ENCODE peak calls at places on chromosomes 11 and 22, in ten cellular contexts. Z, W, S, F, D, Y, V, H, Q and N are unnamed samples. For H3K4me1, the result is how much of the 10 kb centered on the place peaks cover.

GRCh38 chr11:101860694-101861371 is 54.0 kb upstream of the CEP126 start:
- DNase-seq in Z (peak), W (peak), Y (no peak), S (no peak), F (peak), V (no peak), Q (peak), H (peak), D (peak), N (peak)

GRCh38 chr11:46376258-46377050 is 5.0 kb upstream of the MDK start:
- DNase-seq in F (no peak), W (no peak), Q (no peak), V (no peak), Y (no peak), S (no peak), D (no peak), H (no peak), Z (no peak), N (no peak)

GRCh38 chr11:117011541-117011908 is 86.7 kb downstream of the SIK3 start:
- DNase-seq in Y (no peak), S (no peak), Q (no peak), Z (no peak), F (no peak), D (no peak), H (no peak), V (no peak), W (no peak), N (no peak)

GRCh38 chr11:38680166-38680565 is 2082.1 kb upstream of the RAG2 start:
- DNase-seq in F (no peak), Z (no peak), S (no peak), H (no peak), D (no peak), V (no peak), W (no peak), Y (no peak), Q (no peak), N (no peak)

GRCh38 chr22:48351376-48352085 is 1476.1 kb downstream of the BRD1 start:
- DNase-seq in Z (no peak), W (no peak), F (no peak), H (no peak), D (no peak), V (no peak), Y (peak), S (no peak), Q (no peak), N (no peak)

GRCh38 chr22:31022516-31022915 is 53.5 kb downstream of the TUG1 start:
- DNase-seq in Y (no peak), W (no peak), F (no peak), Q (no peak), Z (no peak), S (no peak), H (no peak), V (no peak), D (no peak), N (no peak)

GRCh38 chr11:10695821-10696220 is 2.3 kb upstream of the IRAG1 start:
- DNase-seq in D (no peak), S (no peak), W (peak), F (no peak), Y (no peak), V (no peak), Q (no peak), H (no peak), Z (no peak), N (no peak)

GRCh38 chr11:117941163-117941707 is 12.0 kb upstream of the TMPRSS13 start:
- DNase-seq in W (no peak), D (no peak), Q (peak), F (no peak), V (no peak), Y (no peak), Z (no peak), H (no peak), S (no peak), N (no peak)

GRCh38 chr11:94149435-94149834 is 20.8 kb downstream of the PANX1 start:
- DNase-seq in Q (no peak), H (no peak), V (no peak), F (no peak), S (no peak), D (no peak), Z (no peak), W (peak), Y (no peak), N (no peak)

GRCh38 chr11:10906521-10906920 is 48.7 kb upstream of the ZBED5 start:
- DNase-seq in F (no peak), W (peak), D (no peak), Z (no peak), V (no peak), Q (no peak), S (no peak), Y (no peak), H (no peak), N (no peak)

GRCh38 chr22:37880668-37881440 is 25.2 kb upstream of the MICALL1 start:
- DNase-seq in F (peak), D (no peak), Q (no peak), Z (no peak), Y (no peak), H (no peak), S (no peak), V (no peak), W (peak), N (no peak)

GRCh38 chr11:102451693-102452460 is 688 bp downstream of the TMEM123 start:
- DNase-seq in F (peak), Z (peak), W (peak), D (peak), Q (no peak), H (peak), Y (peak), V (peak), S (no peak), N (peak)

GRCh38 chr11:94926271-94926625 is 47.1 kb downstream of the CWC15 start:
- DNase-seq in V (no peak), H (no peak), D (no peak), F (no peak), Q (no peak), S (no peak), W (no peak), Y (no peak), Z (no peak), N (no peak)

GRCh38 chr11:797300-798092 is 585 bp downstream of the SLC25A22 start:
- DNase-seq in D (no peak), Q (no peak), Z (peak), H (peak), F (peak), V (peak), S (no peak), W (peak), Y (peak), N (peak)

GRCh38 chr11:22976146-22976545 is 115.9 kb upstream of the CCDC179 start:
- DNase-seq in S (no peak), W (peak), Y (no peak), D (no peak), H (no peak), F (no peak), Z (no peak), V (peak), Q (no peak), N (peak)

GRCh38 chr11:96045622-96046456 is 121.9 kb upstream of the MTMR2 start:
- DNase-seq in Q (no peak), F (peak), D (peak), Z (peak), V (peak), W (peak), Y (peak), H (peak), S (no peak), N (no peak)

GRCh38 chr11:61042961-61043540 is 59.2 kb upstream of the CD5 start:
- DNase-seq in Y (no peak), H (no peak), W (no peak), D (no peak), S (no peak), Q (no peak), V (no peak), Z (no peak), F (no peak), N (no peak)
- H3K4me1 ChIP-seq in Y (under half), H (under half), W (under half), D (under half), S (under half), Q (under half), V (under half), Z (under half), F (under half), N (under half)

GRCh38 chr11:48182860-48183526 is 33.6 kb upstream of the OR4B1 start:
- DNase-seq in Y (no peak), H (no peak), Z (no peak), W (no peak), V (no peak), Q (no peak), S (no peak), D (no peak), F (no peak), N (no peak)

GRCh38 chr11:48184452-48184851 is 32.2 kb upstream of the OR4B1 start:
- DNase-seq in F (no peak), H (no peak), S (no peak), W (no peak), Z (no peak), Q (no peak), V (no peak), D (no peak), Y (no peak), N (no peak)
- TF ChIP-seq CTCF in F (no peak), H (no peak), S (no peak), W (no peak), Z (no peak), Q (no peak), V (no peak), D (no peak), Y (no peak), N (no peak)

DNA sequence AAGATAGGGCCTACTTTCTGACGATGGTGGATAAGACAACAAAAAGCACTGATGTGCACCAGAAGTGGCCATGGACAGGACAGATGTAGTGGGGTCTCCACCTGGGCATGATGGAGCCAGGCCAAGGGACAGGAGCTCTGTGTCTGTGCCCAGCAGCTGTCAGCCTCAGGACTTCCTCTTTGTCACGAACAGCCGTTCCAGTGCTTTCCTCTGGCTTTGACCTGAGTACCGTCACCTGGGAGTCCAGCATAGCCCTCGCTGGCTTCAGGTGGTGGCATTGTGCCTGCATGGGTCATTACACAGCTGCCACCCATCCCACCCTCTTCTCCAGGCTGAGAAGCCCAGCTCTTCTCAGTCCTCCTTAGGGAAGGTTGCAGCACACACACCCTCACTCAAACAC is 137.8 kb downstream of the GRIK4 start:
- DNase-seq in Z (no peak), S (no peak), W (no peak), D (no peak), H (no peak), Q (no peak), F (no peak), Y (no peak), V (no peak), N (no peak)
- H3K4me1 ChIP-seq in Z (under half), S (under half), W (under half), D (under half), H (under half), Q (under half), F (under half), Y (under half), V (under half), N (under half)

GRCh38 chr11:57491371-57492061 is 24.0 kb downstream of the SLC43A1 start:
- DNase-seq in V (peak), D (no peak), Z (peak), H (peak), S (no peak), Y (no peak), Q (no peak), W (peak), F (peak), N (no peak)
- TF ChIP-seq CTCF in V (peak), D (no peak), Z (peak), H (peak), S (peak), Y (peak), Q (peak), W (peak), F (no peak), N (peak)

GRCh38 chr11:120056301-120057027 is 81.4 kb downstream of the TRIM29 start:
- DNase-seq in V (no peak), Z (no peak), Y (no peak), Q (no peak), S (no peak), D (peak), F (no peak), W (no peak), H (no peak), N (no peak)
- H3K4me1 ChIP-seq in V (under half), Z (half or more), Y (under half), Q (under half), S (under half), D (under half), F (under half), W (under half), H (under half), N (under half)

DNA sequence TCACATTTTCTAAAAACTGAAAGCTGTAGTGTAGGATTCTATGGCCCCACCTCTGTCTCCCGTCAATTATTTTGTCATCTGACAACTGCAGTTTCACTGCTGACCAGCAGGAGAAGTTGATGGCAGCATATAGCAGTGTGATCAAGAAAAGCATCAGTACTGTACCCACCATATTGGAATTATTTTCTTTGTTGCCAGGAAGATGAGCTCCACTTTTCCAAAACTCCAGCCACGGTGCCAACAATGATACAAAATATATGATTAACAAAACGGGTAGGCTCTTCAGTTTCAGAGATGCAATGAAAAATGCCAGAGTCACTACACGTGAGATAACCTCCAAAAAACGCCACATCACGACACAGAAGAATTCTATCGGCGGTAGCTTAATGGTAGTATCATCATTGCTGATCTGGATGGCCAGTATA is 41.3 kb downstream of the XKR3 start:
- DNase-seq in Z (peak), Q (peak), Y (no peak), H (peak), D (no peak), V (no peak), F (no peak), W (no peak), S (no peak), N (no peak)
- TF ChIP-seq CTCF in Z (peak), Q (peak), Y (no peak), H (peak), D (no peak), V (no peak), F (peak), W (peak), S (no peak), N (no peak)

DNA sequence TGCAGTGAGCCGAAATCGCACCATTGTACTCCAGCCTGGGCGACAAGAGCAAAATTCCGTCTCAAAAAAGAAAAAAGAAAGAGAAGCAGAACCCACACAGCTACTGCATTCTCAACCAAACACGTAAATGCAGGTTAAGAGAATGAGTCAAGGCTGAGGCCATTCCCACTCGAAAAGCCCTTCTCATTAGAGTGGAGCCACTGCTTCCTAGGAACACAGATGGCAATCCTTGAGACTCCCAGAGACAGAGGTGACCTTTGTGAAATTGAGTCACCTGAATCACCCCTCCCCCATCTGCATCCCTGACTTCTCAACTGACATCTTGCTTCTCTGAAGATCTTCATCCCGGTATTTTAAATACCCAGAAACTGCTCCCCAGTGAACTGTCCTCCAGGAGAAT is 8.2 kb downstream of the PACSIN2 start:
- DNase-seq in Z (no peak), Q (no peak), D (no peak), V (no peak), F (no peak), H (no peak), S (no peak), Y (no peak), W (no peak), N (no peak)
- H3K4me1 ChIP-seq in Z (under half), Q (half or more), D (under half), V (under half), F (under half), H (half or more), S (under half), Y (half or more), W (under half), N (half or more)

DNA sequence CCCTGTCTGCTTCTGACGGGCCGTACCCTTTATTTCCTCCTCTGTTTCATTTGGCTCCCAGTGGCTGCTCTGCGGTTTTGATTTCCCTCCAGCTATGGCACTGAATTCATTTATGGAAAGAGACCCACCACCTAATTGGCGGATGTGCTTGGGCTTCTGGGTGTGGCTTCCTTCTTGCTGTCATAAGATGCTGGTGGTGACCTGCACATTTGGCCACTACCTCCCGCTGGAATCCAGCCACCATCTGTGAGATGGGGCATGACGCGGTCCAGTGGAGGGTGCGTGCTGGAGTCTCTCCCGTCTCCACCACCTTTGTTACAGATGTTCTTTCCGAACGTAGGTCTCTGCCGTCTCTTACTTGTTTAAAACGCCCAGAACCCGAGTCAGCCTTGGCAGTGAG is 47.7 kb upstream of the FADD start:
- DNase-seq in W (peak), F (no peak), D (peak), Q (no peak), V (no peak), Z (no peak), H (no peak), S (no peak), Y (no peak), N (no peak)
- TF ChIP-seq CTCF in W (no peak), F (no peak), D (no peak), Q (no peak), V (no peak), Z (no peak), H (no peak), S (no peak), Y (no peak), N (no peak)